ENCODE peak calls at places on chromosomes 13 and 19, in four cellular contexts. G is K562, S is A549, W is HepG2. L is an unnamed sample.
A peak's percentile ranks its signal among the peaks of the same experiment; 100 is the strongest.

GRCh38 chr13:41588899-41589298 is 131.5 kb downstream of the RGCC start:
- DNase-seq in G (peak; percentile 65), S (peak; percentile 35), W (peak; percentile 50), L (peak; percentile 97)

GRCh38 chr13:106242554-106242953 is 292.9 kb downstream of the EFNB2 start:
- DNase-seq in G (no peak), S (no peak), W (no peak), L (no peak)

GRCh38 chr19:7926727-7927604 is 1.0 kb upstream of the CTXN1 start:
- DNase-seq in G (no peak), S (no peak), W (no peak), L (no peak)

GRCh38 chr13:114104626-114105350 is 27.6 kb downstream of the RASA3 start:
- DNase-seq in G (no peak), S (no peak), W (no peak), L (no peak)

GRCh38 chr13:113559061-113559460 is 25.5 kb upstream of the TFDP1 start:
- DNase-seq in G (no peak), S (no peak), W (no peak), L (no peak)

GRCh38 chr19:9721861-9722260 is 46.7 kb downstream of the ZNF846 start:
- DNase-seq in G (no peak), S (no peak), W (no peak), L (no peak)

GRCh38 chr19:4910594-4911273 is 1.4 kb downstream of the UHRF1 start:
- DNase-seq in G (peak; percentile 73), S (no peak), W (no peak), L (peak; percentile 64)

GRCh38 chr13:36418022-36418805 is 14.1 kb upstream of the CCNA1 start:
- DNase-seq in G (no peak), S (no peak), W (no peak), L (peak; percentile 58)

GRCh38 chr19:45901432-45901903 is 945 bp downstream of the MYPOP start:
- DNase-seq in G (no peak), S (no peak), W (no peak), L (peak; percentile 42)

GRCh38 chr13:41610426-41610825 is 153.1 kb downstream of the RGCC start:
- DNase-seq in G (no peak), S (no peak), W (peak; percentile 66), L (peak; percentile 97)

GRCh38 chr13:104641309-104641708 is 1575.1 kb upstream of the SLC10A2 start:
- DNase-seq in G (no peak), S (no peak), W (no peak), L (peak; percentile 7)

DNA sequence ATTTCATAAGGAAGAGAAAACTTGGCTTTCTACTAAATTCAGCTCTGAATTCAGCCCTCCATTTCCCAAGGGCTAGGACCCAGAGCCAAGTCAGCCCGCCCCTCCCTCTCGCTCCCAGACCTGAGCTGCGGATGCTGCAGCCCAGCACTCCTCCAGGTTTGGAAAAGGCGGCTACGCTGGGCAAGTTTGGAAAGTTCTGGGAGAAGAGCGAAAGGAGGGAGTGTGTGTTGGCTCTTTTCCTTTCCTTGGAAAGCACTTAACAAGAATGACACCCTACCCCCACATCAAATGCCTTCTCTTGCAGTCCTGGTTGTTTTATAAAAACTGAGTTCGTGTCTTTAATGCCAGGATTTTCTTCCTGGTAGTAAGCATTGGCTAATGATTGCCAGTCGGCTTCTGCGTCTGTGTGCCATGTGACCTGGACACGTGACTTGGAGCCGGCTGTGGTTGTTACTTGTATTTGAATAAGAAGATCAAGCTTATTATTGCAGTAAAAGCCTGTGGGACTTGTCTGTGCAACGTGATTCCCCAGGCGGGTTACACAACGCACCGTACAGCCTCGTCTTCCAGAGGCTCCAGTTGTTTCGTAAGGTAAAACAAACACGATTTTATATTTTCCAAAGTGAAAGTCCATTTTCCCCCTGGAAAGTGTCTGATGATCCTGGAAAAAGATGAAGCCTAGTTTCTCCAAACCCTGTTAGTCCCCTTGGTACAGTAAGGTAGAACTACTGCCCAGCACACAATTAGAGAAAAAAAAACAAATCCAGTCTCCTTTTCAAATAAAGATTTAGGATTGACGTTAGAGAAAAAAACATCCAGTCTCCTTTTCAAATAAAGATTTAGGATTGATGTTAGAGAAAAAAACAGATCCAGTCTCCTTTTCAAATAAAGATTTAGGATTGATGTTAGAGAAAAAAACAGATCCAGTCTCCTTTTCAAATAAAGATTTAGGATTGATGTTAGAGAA is 26.8 kb upstream of the UBE2L5 start:
- DNase-seq in G (peak; percentile 55), S (peak; percentile 53), W (peak; percentile 97), L (peak; percentile 93)
- TF ChIP-seq MAZ in G (no peak), S (no peak), W (no peak), L (no peak)

GRCh38 chr19:41364546-41365391 is 820 bp upstream of the B9D2 start:
- DNase-seq in G (peak; percentile 24), S (no peak), W (no peak), L (peak; percentile 15)

GRCh38 chr19:41363753-41364545 is at the start of gene B9D2:
- DNase-seq in G (peak; percentile 99), S (peak; percentile 100), W (peak; percentile 96), L (peak; percentile 98)

GRCh38 chr19:41367848-41368301 is 3.9 kb upstream of the B9D2 start:
- DNase-seq in G (peak; percentile 85), S (peak; percentile 71), W (no peak), L (peak; percentile 96)

GRCh38 chr19:41363371-41363752 is 587 bp downstream of the B9D2 start:
- DNase-seq in G (no peak), S (no peak), W (no peak), L (no peak)

GRCh38 chr19:41366089-41366488 is 2.1 kb upstream of the B9D2 start:
- DNase-seq in G (peak; percentile 60), S (peak; percentile 78), W (no peak), L (no peak)
- TF ChIP-seq MAZ in G (no peak), S (no peak), W (no peak), L (no peak)

DNA sequence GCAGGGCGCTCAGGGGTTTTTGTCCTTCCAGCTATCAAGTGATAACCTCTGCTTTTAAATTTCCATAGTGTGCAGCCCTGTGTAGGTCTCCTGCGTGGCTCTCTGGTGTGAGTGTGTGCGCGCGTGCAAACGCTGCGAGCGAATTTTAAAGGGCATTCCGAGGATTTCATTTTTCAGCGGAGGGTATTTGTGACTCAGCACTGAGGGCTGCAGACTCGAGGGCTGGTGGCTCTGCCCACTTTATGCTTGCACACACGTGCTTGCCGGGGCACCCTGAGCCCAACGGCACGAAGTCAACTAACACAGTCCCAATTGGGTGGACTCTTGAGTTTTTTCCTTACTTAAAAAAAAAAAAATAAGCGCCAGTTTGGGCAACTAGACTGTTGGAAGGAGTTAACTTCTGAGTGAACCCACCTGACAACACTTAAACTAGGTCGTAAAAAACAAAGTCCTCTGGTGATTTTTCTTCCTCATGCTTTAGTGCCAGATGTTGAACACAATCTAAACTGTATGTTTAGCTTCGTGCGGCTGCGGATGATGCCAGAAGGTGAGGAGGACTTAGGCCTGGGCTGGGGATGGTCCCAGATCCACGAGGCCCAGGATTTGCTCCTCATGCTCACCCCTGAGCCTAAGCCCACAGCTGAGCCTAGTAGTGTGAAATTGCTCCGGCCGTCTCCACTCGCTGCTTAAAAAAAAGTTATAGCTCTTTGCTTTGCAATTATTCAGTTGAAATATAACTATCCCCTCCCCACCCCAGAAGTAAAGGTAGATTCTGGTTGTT is 2.1 kb downstream of the FGF9 start:
- DNase-seq in G (no peak), S (no peak), W (no peak), L (no peak)
- TF ChIP-seq MAZ in G (no peak), S (no peak), W (no peak), L (no peak)

DNA sequence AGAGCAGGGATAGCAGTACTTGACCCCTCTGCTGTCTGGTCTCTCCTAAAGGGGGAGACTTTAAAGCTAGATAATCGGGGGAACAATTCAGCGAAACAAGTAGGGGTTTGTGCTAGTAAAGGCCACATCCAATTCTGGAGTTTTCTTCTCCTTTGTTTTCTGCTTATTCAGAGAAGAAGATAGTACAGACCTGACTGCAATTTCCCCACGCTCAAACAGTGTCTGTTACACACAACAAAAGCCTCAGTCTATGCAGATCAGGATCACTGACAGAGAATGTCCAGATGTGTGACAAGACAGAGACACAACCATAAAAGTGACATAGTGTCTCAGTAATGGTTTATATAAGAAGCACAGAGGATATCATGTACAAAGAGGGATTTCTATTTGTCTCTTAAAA is 70.8 kb upstream of the GTF3A start:
- DNase-seq in G (no peak), S (no peak), W (no peak), L (no peak)
- TF ChIP-seq MAZ in G (no peak), S (no peak), W (no peak), L (no peak)

GRCh38 chr19:11210656-11210928 is 13.2 kb upstream of the KANK2 start:
- DNase-seq in G (no peak), S (no peak), W (no peak), L (no peak)

GRCh38 chr19:11209892-11210655 is 12.7 kb upstream of the KANK2 start:
- DNase-seq in G (no peak), S (no peak), W (no peak), L (no peak)

GRCh38 chr19:11205939-11206570 is 8.7 kb upstream of the KANK2 start:
- DNase-seq in G (no peak), S (no peak), W (no peak), L (no peak)

GRCh38 chr19:11204943-11205349 is 7.6 kb upstream of the KANK2 start:
- DNase-seq in G (no peak), S (no peak), W (no peak), L (no peak)

GRCh38 chr19:11208526-11209471 is 11.5 kb upstream of the KANK2 start:
- DNase-seq in G (no peak), S (no peak), W (no peak), L (no peak)
- TF ChIP-seq MAZ in G (no peak), S (no peak), W (no peak), L (no peak)

DNA sequence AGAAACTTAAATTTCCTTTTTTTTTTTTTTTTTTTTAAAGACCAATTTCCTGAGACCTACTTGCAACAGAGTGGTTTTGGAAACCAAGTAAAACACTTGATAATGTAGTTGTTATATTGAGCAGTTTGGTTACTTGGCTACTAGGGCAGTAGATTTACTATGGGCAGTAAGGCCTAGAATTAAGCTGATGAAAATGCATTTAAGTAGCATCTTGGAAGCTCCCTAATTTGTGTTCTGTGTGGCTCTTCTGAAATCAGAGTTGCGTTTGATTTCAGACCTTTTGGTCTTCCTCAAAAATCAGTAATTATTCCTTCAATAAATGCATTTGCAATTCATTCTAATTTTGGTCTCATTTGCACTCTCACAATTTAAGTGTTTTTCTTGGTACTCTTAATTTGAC is 810 bp downstream of the GPR180 start:
- DNase-seq in G (no peak), S (no peak), W (no peak), L (no peak)
- TF ChIP-seq MAZ in G (no peak), S (no peak), W (no peak), L (no peak)

DNA sequence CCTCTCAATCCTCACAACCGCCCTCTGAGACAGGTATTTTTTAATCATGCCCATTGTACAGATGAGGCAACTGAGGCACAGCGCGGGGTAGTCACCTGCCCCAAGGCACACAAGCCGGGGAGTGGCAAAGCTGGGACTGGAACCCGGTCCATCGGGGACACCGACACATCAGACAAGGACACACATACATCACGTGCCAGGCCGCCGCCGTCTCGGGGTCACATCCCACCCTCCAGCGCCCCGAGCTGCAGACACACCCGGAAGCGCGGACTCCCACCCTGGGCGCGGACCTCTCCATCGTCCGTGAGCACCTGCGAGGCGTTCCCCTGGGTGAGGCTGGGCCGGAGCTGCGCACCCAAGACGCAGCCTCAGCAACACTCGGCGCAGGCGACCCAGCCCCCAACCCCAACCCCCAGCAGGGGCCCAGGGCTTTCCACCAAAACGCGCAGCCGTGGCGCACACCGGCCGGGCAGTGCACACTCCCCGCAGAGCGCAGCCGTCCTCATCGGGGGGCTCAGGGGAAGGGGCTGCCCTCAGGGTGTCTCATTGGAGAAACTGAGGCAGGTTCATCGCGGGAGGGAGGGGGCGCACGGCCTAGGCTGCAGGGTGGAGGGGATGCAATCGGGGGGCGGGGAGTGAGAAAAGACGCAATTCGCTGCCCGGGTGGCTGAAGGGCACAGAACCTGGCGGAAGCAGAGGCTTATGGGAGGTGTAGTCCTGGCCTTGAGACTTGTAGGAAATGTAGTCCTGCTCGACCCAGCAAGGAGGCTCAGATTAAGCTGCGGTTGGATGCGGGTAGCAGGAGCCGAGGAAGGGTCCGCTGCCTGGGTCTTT is 1.9 kb upstream of the LMTK3 start:
- DNase-seq in G (peak; percentile 75), S (peak; percentile 94), W (peak; percentile 58), L (peak; percentile 64)
- TF ChIP-seq MAZ in G (peak; percentile 53), S (peak; percentile 39), W (no peak), L (no peak)